ENCODE peak calls at places on chromosome 7, in six cellular contexts. One of them, this sample, is unnamed.

GRCh38 chr7:129831424-129832058 is 121.2 kb downstream of the UBE2H start:
- DNase-seq in mucosa of descending colon: no peak
- DNase-seq in lower lobe of right lung: no peak
- DNase-seq in A673: peak; percentile 81
- DNase-seq in thyroid gland: peak; percentile 76
- DNase-seq in PC-9: peak; percentile 59
- DNase-seq in this sample: no peak

GRCh38 chr7:129859188-129859587 is 93.6 kb downstream of the UBE2H start:
- DNase-seq in mucosa of descending colon: no peak
- DNase-seq in lower lobe of right lung: no peak
- DNase-seq in A673: no peak
- DNase-seq in thyroid gland: no peak
- DNase-seq in PC-9: no peak
- DNase-seq in this sample: no peak

GRCh38 chr7:19587291-19587690 is 121.5 kb downstream of the POLR1F start:
- DNase-seq in mucosa of descending colon: no peak
- DNase-seq in lower lobe of right lung: no peak
- DNase-seq in A673: peak; percentile 4
- DNase-seq in thyroid gland: no peak
- DNase-seq in PC-9: no peak
- DNase-seq in this sample: no peak

GRCh38 chr7:142603870-142604448 is 145.3 kb upstream of the PRSS1 start:
- DNase-seq in mucosa of descending colon: peak; percentile 69
- DNase-seq in lower lobe of right lung: no peak
- DNase-seq in A673: peak; percentile 70
- DNase-seq in thyroid gland: peak; percentile 38
- DNase-seq in PC-9: peak; percentile 51
- DNase-seq in this sample: no peak

GRCh38 chr7:154627571-154628290 is 375.2 kb downstream of the PAXIP1 start:
- DNase-seq in mucosa of descending colon: no peak
- DNase-seq in lower lobe of right lung: no peak
- DNase-seq in A673: no peak
- DNase-seq in thyroid gland: peak; percentile 79
- DNase-seq in PC-9: no peak
- DNase-seq in this sample: no peak

GRCh38 chr7:23183279-23184012 is 1.6 kb downstream of the NUP42 start:
- DNase-seq in mucosa of descending colon: no peak
- DNase-seq in lower lobe of right lung: no peak
- DNase-seq in A673: no peak
- DNase-seq in thyroid gland: no peak
- DNase-seq in PC-9: no peak
- DNase-seq in this sample: no peak

GRCh38 chr7:139915301-139915863 is 86.3 kb downstream of the TBXAS1 start:
- DNase-seq in mucosa of descending colon: no peak
- DNase-seq in lower lobe of right lung: no peak
- DNase-seq in A673: no peak
- DNase-seq in thyroid gland: no peak
- DNase-seq in PC-9: no peak
- DNase-seq in this sample: no peak

GRCh38 chr7:42624471-42624870 is 287.4 kb downstream of the C7orf25 start:
- DNase-seq in mucosa of descending colon: no peak
- DNase-seq in lower lobe of right lung: no peak
- DNase-seq in A673: no peak
- DNase-seq in thyroid gland: no peak
- DNase-seq in PC-9: no peak
- DNase-seq in this sample: no peak

GRCh38 chr7:30682131-30683083 is at the start of gene CRHR2:
- DNase-seq in mucosa of descending colon: no peak
- DNase-seq in lower lobe of right lung: no peak
- DNase-seq in A673: peak; percentile 10
- DNase-seq in thyroid gland: peak; percentile 24
- DNase-seq in PC-9: no peak
- DNase-seq in this sample: peak; percentile 73

GRCh38 chr7:18363751-18364402 is 131.7 kb upstream of the HDAC9 start:
- DNase-seq in mucosa of descending colon: no peak
- DNase-seq in lower lobe of right lung: no peak
- DNase-seq in A673: no peak
- DNase-seq in thyroid gland: no peak
- DNase-seq in PC-9: no peak
- DNase-seq in this sample: no peak

GRCh38 chr7:12423995-12424745 is 20.5 kb upstream of the VWDE start:
- DNase-seq in mucosa of descending colon: no peak
- DNase-seq in lower lobe of right lung: no peak
- DNase-seq in A673: no peak
- DNase-seq in thyroid gland: no peak
- DNase-seq in PC-9: peak; percentile 4
- DNase-seq in this sample: no peak

GRCh38 chr7:55441002-55441401 is 75.9 kb downstream of the LANCL2 start:
- DNase-seq in mucosa of descending colon: no peak
- DNase-seq in lower lobe of right lung: no peak
- DNase-seq in A673: no peak
- DNase-seq in thyroid gland: no peak
- DNase-seq in PC-9: no peak
- DNase-seq in this sample: no peak

GRCh38 chr7:55438765-55439525 is 73.8 kb downstream of the LANCL2 start:
- DNase-seq in mucosa of descending colon: peak; percentile 53
- DNase-seq in lower lobe of right lung: no peak
- DNase-seq in A673: no peak
- DNase-seq in thyroid gland: peak; percentile 26
- DNase-seq in PC-9: peak; percentile 37
- DNase-seq in this sample: peak; percentile 74

GRCh38 chr7:55438085-55438764 is 73.1 kb downstream of the LANCL2 start:
- DNase-seq in mucosa of descending colon: no peak
- DNase-seq in lower lobe of right lung: no peak
- DNase-seq in A673: no peak
- DNase-seq in thyroid gland: no peak
- DNase-seq in PC-9: no peak
- DNase-seq in this sample: peak; percentile 63

GRCh38 chr7:55440040-55440690 is 75.0 kb downstream of the LANCL2 start:
- DNase-seq in mucosa of descending colon: no peak
- DNase-seq in lower lobe of right lung: no peak
- DNase-seq in A673: no peak
- DNase-seq in thyroid gland: no peak
- DNase-seq in PC-9: no peak
- DNase-seq in this sample: peak; percentile 52

DNA sequence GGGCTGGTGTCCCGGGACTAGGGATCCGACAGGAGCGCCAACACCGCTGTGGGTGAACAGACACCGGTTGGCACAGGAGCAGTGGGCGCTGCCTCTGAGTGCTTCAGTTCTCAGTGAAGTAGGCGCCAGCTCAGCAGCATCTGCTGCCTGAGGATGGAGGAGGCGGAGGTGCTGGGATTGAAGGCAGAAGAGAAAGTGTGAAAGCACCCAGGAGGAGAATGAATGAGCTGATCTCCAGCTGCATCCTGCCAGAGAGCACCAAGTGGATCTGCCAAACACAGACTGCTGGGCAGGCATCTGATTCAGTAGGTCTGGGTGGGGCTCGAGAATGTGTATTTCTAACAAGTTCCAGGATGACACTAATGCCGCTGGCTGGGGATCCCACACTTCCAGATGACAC is 74.5 kb downstream of the LANCL2 start:
- DNase-seq in mucosa of descending colon: no peak
- DNase-seq in lower lobe of right lung: no peak
- DNase-seq in A673: no peak
- DNase-seq in thyroid gland: no peak
- DNase-seq in PC-9: no peak
- DNase-seq in this sample: peak; percentile 61
- H3K4me1 ChIP-seq in mucosa of descending colon: no peaks in the 10 kb centered on the region
- H3K4me1 ChIP-seq in lower lobe of right lung: no peaks in the 10 kb centered on the region
- H3K4me1 ChIP-seq in A673: no peaks in the 10 kb centered on the region
- H3K4me1 ChIP-seq in thyroid gland: no peaks in the 10 kb centered on the region
- H3K4me1 ChIP-seq in PC-9: no peaks in the 10 kb centered on the region
- H3K4me1 ChIP-seq in this sample: no peaks in the 10 kb centered on the region

GRCh38 chr7:109836016-109836415 is 1254.9 kb upstream of the LRRN3 start:
- DNase-seq in mucosa of descending colon: no peak
- DNase-seq in lower lobe of right lung: no peak
- DNase-seq in A673: no peak
- DNase-seq in thyroid gland: no peak
- DNase-seq in PC-9: no peak
- DNase-seq in this sample: no peak

DNA sequence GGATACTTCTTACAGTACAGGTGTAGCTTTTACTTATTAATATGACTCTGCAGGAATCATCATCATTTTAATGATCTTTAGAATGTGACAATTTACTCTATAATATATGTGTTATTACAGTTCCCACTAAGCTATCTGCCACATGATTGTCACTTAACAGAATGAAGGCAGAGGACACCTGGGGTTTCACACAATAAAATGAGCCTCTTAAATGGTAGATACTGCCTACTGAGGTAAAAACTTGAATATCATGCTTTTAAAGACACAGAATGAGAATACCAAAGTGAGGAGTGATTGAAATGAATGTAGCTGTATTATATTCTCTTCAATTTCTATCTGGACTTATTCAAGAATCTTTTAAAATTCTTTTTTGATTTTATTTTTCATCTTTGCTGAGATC is 1255.3 kb upstream of the LRRN3 start:
- DNase-seq in mucosa of descending colon: no peak
- DNase-seq in lower lobe of right lung: no peak
- DNase-seq in A673: no peak
- DNase-seq in thyroid gland: no peak
- DNase-seq in PC-9: no peak
- DNase-seq in this sample: no peak
- H3K4me3 ChIP-seq in mucosa of descending colon: no peak overlapping the region
- H3K4me3 ChIP-seq in lower lobe of right lung: no peak overlapping the region
- H3K4me3 ChIP-seq in A673: no peak overlapping the region
- H3K4me3 ChIP-seq in thyroid gland: no peak overlapping the region
- H3K4me3 ChIP-seq in PC-9: no peak overlapping the region
- H3K4me3 ChIP-seq in this sample: no peak overlapping the region

DNA sequence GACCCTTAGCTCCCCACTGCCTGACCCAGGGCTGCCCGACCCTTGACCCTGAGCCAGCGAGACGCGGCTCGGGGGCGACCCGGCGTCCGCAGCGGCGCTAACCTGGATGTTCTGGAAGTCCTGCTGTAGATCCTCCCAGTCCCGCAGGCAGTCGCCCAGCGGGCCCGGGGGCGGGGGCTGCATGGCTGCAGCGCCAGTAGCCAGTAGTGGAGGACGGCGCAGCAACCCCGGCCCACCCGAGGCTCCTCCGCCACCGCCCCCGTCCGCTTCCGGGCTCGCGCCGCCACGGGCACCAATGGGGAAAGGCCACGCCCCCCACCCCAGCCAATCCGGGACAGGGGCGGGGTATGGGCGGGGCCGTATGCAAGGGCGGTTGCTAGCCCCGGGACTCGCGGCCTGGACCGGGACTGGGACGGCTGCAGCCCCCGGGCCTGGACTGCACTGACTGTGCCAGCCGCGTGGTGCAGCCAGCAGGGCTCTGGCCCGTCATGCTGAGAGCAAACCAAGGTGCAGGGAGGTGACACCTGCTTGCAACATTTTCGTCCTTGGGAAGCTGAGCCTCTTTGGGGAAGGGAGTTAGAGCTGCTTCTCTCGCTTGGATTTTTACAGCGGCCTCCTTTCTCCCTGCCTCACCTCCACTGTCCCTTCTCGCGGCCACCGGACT is at the start of gene TMEM120A:
- DNase-seq in mucosa of descending colon: peak; percentile 98
- DNase-seq in lower lobe of right lung: peak; percentile 96
- DNase-seq in A673: peak; percentile 95
- DNase-seq in thyroid gland: peak; percentile 97
- DNase-seq in PC-9: peak; percentile 98
- DNase-seq in this sample: peak; percentile 98
- TF ChIP-seq CTCF in mucosa of descending colon: no peak
- TF ChIP-seq CTCF in lower lobe of right lung: peak; percentile 36
- TF ChIP-seq CTCF in A673: peak; percentile 41
- TF ChIP-seq CTCF in thyroid gland: no peak
- TF ChIP-seq CTCF in PC-9: peak; percentile 16
- TF ChIP-seq CTCF in this sample: peak; percentile 31

DNA sequence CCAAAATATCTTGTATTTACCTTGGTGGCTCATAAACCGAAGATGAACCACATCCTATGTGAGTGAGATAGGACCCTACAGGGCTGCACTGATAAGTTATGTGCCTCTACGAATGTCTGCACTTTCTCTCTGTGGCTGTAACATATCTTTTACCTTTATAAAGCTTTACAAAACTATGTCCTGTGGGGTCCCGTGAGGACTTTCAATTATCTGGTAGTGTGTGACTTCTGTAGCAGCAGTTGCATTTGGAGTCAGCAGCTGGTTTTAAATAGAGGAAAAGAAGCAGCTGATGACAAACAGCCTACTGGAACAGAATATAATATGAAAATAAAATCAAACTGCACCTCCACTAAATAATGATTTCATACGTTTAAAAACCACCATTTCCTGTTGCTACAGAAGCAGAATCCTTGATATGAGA is 222.4 kb upstream of the GNAI1 start:
- DNase-seq in mucosa of descending colon: no peak
- DNase-seq in lower lobe of right lung: no peak
- DNase-seq in A673: no peak
- DNase-seq in thyroid gland: no peak
- DNase-seq in PC-9: no peak
- DNase-seq in this sample: no peak
- H3K4me1 ChIP-seq in mucosa of descending colon: no peaks in the 10 kb centered on the region
- H3K4me1 ChIP-seq in lower lobe of right lung: no peaks in the 10 kb centered on the region
- H3K4me1 ChIP-seq in A673: no peaks in the 10 kb centered on the region
- H3K4me1 ChIP-seq in thyroid gland: no peaks in the 10 kb centered on the region
- H3K4me1 ChIP-seq in PC-9: no peaks in the 10 kb centered on the region
- H3K4me1 ChIP-seq in this sample: no peaks in the 10 kb centered on the region

DNA sequence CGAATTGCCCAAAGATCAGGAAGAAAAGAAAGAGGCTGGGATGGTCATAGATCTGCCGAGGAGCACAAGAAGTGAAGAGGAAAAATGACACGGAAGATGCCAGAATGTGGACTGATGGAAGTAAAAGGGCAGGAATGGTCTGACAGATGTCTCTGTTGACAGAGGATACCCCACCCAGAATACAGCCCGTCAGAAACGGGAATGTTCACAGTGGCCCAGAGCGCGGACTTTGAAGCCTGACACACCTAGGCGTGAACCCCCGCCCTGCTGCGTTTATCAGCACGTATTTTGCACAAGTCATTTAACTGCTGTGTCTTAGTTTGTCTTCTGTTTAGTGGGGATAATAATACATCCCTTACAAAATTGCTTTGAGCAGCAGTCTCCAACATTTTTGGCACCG is 27.1 kb downstream of the AKR1B1 start:
- DNase-seq in mucosa of descending colon: peak; percentile 91
- DNase-seq in lower lobe of right lung: no peak
- DNase-seq in A673: no peak
- DNase-seq in thyroid gland: no peak
- DNase-seq in PC-9: no peak
- DNase-seq in this sample: no peak
- H3K4me3 ChIP-seq in mucosa of descending colon: no peak overlapping the region
- H3K4me3 ChIP-seq in lower lobe of right lung: peak overlapping the region; percentile 47
- H3K4me3 ChIP-seq in A673: no peak overlapping the region
- H3K4me3 ChIP-seq in thyroid gland: no peak overlapping the region
- H3K4me3 ChIP-seq in PC-9: peak overlapping the region; percentile 51
- H3K4me3 ChIP-seq in this sample: peak overlapping the region; percentile 43

GRCh38 chr7:46932656-46933424 is 649.1 kb downstream of the TNS3 start:
- DNase-seq in mucosa of descending colon: peak; percentile 35
- DNase-seq in lower lobe of right lung: no peak
- DNase-seq in A673: peak; percentile 91
- DNase-seq in thyroid gland: peak; percentile 22
- DNase-seq in PC-9: peak; percentile 21
- DNase-seq in this sample: no peak
- TF ChIP-seq CTCF in mucosa of descending colon: no peak
- TF ChIP-seq CTCF in lower lobe of right lung: no peak
- TF ChIP-seq CTCF in A673: peak; percentile 56
- TF ChIP-seq CTCF in thyroid gland: no peak
- TF ChIP-seq CTCF in PC-9: no peak
- TF ChIP-seq CTCF in this sample: no peak

GRCh38 chr7:148866362-148866761 is 17.7 kb downstream of the EZH2 start:
- DNase-seq in mucosa of descending colon: no peak
- DNase-seq in lower lobe of right lung: no peak
- DNase-seq in A673: no peak
- DNase-seq in thyroid gland: no peak
- DNase-seq in PC-9: no peak
- DNase-seq in this sample: no peak
- H3K4me1 ChIP-seq in mucosa of descending colon: no peaks in the 10 kb centered on the region
- H3K4me1 ChIP-seq in lower lobe of right lung: no peaks in the 10 kb centered on the region
- H3K4me1 ChIP-seq in A673: peaks cover 33% of the 10 kb centered on the region
- H3K4me1 ChIP-seq in thyroid gland: no peaks in the 10 kb centered on the region
- H3K4me1 ChIP-seq in PC-9: peaks cover 8% of the 10 kb centered on the region
- H3K4me1 ChIP-seq in this sample: no peaks in the 10 kb centered on the region